ENCODE peak calls at places on chromosomes 13 and 19, in six cellular contexts. D, A, H, R, M and N are unnamed samples.

GRCh38 chr13:76939215-76939614 is 9.1 kb upstream of the ACOD1 start:
- DNase-seq in M (no peak), D (no peak), H (no peak), A (no peak), R (no peak), N (no peak)

GRCh38 chr13:19681517-19681916 is 48.1 kb downstream of the MPHOSPH8 start:
- DNase-seq in H (no peak), D (no peak), M (no peak), R (no peak), A (peak; percentile 56), N (no peak)

GRCh38 chr19:7973883-7974282 is 30.4 kb upstream of the TIMM44 start:
- DNase-seq in A (no peak), M (no peak), D (no peak), H (no peak), R (no peak), N (no peak)

GRCh38 chr19:2607712-2608601 is 94.5 kb downstream of the GNG7 start:
- DNase-seq in R (peak; percentile 53), D (no peak), M (no peak), H (no peak), A (no peak), N (no peak)

GRCh38 chr19:29660835-29661234 is 4.4 kb upstream of the PLEKHF1 start:
- DNase-seq in R (no peak), A (no peak), M (no peak), H (no peak), D (no peak), N (no peak)

GRCh38 chr13:95644611-95645052 is at the start of gene DZIP1:
- DNase-seq in H (no peak), M (peak; percentile 90), A (peak; percentile 84), R (peak; percentile 65), D (peak; percentile 37), N (no peak)

GRCh38 chr13:23678768-23679167 is 108.6 kb downstream of the TNFRSF19 start:
- DNase-seq in M (no peak), R (no peak), H (no peak), D (no peak), A (no peak), N (no peak)

GRCh38 chr13:21232196-21232595 is 55.7 kb downstream of the MRPL57 start:
- DNase-seq in H (no peak), R (no peak), D (no peak), A (no peak), M (no peak), N (no peak)

GRCh38 chr13:77325371-77325941 is 1.4 kb downstream of the MYCBP2 start:
- DNase-seq in A (peak; percentile 51), H (no peak), M (peak; percentile 6), R (no peak), D (no peak), N (no peak)

GRCh38 chr19:52936151-52936957 is 13.1 kb upstream of the ZNF888 start:
- DNase-seq in D (no peak), R (peak; percentile 63), M (no peak), H (no peak), A (peak; percentile 22), N (no peak)

GRCh38 chr13:66503890-66504289 is 726.2 kb downstream of the PCDH9 start:
- DNase-seq in D (no peak), R (no peak), A (no peak), H (no peak), M (no peak), N (no peak)

GRCh38 chr13:110726726-110727125 is 13.2 kb downstream of the ING1 start:
- DNase-seq in A (no peak), D (no peak), H (no peak), R (peak; percentile 34), M (no peak), N (no peak)

GRCh38 chr19:10612515-10613119 is 12.7 kb upstream of the SLC44A2 start:
- DNase-seq in A (no peak), D (no peak), R (peak; percentile 61), M (peak; percentile 20), H (no peak), N (no peak)

GRCh38 chr13:64410654-64411053 is 2819.5 kb downstream of the PCDH9 start:
- DNase-seq in A (no peak), D (no peak), R (no peak), M (no peak), H (no peak), N (no peak)

GRCh38 chr19:40433391-40434216 is 7.8 kb upstream of the SERTAD1 start:
- DNase-seq in D (peak; percentile 88), A (peak; percentile 89), M (peak; percentile 95), R (peak; percentile 92), H (no peak), N (peak; percentile 89)

GRCh38 chr13:95535243-95535642 is 17.3 kb upstream of the CLDN10 start:
- DNase-seq in A (peak; percentile 94), M (no peak), H (peak; percentile 77), D (no peak), R (no peak), N (no peak)

GRCh38 chr13:29993716-29994488 is 143.5 kb upstream of the UBL3 start:
- DNase-seq in D (no peak), A (peak; percentile 23), M (no peak), R (no peak), H (no peak), N (no peak)

DNA sequence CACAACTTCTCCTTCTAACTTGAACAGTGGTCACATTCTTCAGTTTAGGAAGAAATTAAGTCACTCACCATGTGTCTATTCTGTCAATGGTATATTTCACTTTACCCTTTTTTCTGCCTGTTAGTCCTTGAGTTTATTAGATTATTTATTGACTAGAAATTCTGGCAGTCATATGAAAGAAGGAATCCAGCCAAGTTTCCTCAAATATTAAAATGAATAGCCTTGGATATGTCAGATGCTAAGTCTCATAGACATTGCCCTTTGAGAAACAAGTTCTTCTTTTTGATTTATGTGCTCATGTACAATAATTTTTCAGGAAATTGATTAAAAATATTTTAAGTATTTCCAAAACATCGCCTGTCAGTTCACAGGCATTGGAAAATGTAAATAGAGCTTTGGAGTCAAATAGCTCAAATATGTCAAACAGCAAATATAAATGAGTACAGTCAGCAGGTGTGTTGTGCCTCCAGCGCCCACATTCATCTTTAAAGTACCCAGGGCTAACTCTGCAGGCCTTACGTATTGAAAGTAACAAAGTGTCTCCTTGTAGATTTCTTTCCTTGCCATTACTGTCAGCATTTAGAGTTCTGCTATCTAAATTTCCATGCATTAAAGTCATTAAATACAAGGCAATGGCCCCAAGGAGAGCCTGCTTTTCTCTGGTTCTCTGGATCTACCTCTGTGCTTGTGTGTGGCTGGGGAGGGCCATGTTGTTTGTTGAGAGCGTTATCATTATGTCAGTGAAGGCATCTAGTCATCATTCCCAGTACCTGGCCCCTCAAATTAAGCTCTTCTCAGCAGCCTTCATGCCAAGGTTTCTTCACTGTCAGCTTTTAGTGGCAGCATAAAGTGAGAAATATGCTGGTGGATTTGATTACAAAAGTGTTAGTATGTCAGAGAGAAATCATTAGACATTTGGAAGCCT is 76.3 kb upstream of the TRPC4 start:
- DNase-seq in M (no peak), D (no peak), R (no peak), A (no peak), H (no peak), N (no peak)
- TF ChIP-seq POLR2AphosphoS5 in M (no peak), D (no peak), R (no peak), A (no peak), H (no peak), N (no peak)

DNA sequence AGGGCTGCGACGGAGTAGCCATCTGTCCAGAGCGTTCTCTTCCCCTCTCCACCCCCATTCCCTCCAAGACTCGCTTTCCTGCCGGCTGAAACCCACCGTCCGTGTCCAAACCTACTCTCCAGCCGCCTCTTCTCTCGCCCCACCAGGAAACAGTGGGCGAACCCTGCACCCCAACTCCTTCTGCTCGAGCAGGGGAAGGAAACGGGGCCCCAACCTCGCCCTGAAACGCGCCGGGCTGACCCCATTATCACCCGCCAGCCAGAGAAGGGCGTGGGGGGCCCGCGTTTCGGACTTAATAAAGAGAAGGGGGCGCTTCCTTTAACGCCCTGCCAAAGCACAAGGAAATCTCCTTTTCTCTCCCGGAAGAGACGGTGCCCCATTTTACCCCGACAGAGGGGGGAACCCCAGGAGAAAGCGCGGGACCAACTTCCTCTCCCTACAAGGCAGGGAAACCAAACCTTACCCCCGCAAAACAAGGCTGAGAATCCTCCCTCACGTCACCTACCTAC is 2.4 kb downstream of the ZC3H4 start:
- DNase-seq in M (peak; percentile 44), D (no peak), R (peak; percentile 41), A (peak; percentile 21), H (no peak), N (no peak)
- TF ChIP-seq POLR2AphosphoS5 in M (no peak), D (peak; percentile 37), R (no peak), A (peak; percentile 37), H (no peak), N (peak; percentile 70)

DNA sequence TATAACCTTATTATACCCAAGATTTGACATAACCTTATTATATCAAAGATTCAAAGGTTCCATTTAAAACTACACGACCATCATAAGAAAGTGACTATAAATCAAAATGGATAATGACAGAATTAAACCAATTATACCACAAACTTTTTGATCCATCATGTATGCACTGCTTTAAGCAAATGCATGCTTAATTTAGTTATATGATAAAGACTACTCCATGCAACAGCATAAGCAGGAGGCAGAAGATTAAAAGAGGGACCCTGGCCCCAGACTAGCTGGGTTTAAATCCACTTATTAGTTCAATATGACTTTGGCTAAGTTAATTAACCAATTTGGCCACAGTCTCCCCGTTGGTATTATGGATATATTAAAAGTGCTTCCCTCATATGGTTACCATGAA is 11.4 kb downstream of the EFNB2 start:
- DNase-seq in A (no peak), H (no peak), R (no peak), M (peak; percentile 37), D (no peak), N (no peak)
- TF ChIP-seq POLR2AphosphoS5 in A (no peak), H (no peak), R (no peak), M (no peak), D (no peak), N (no peak)

GRCh38 chr13:32117696-32118095 is 86.1 kb downstream of the FRY start:
- DNase-seq in D (no peak), M (no peak), H (no peak), R (no peak), A (no peak), N (no peak)
- TF ChIP-seq POLR2AphosphoS5 in D (no peak), M (no peak), H (no peak), R (no peak), A (no peak), N (no peak)

GRCh38 chr19:17605117-17605516 is 49.7 kb downstream of the COLGALT1 start:
- DNase-seq in A (no peak), D (no peak), M (no peak), H (no peak), R (no peak), N (no peak)

GRCh38 chr19:17601683-17602082 is 46.2 kb downstream of the COLGALT1 start:
- DNase-seq in H (no peak), M (no peak), A (no peak), D (no peak), R (no peak), N (no peak)

GRCh38 chr19:17602872-17603552 is 47.6 kb downstream of the COLGALT1 start:
- DNase-seq in M (no peak), R (no peak), D (no peak), A (no peak), H (no peak), N (no peak)

GRCh38 chr19:17604372-17605025 is 49.0 kb downstream of the COLGALT1 start:
- DNase-seq in H (no peak), A (no peak), R (no peak), M (no peak), D (no peak), N (no peak)

DNA sequence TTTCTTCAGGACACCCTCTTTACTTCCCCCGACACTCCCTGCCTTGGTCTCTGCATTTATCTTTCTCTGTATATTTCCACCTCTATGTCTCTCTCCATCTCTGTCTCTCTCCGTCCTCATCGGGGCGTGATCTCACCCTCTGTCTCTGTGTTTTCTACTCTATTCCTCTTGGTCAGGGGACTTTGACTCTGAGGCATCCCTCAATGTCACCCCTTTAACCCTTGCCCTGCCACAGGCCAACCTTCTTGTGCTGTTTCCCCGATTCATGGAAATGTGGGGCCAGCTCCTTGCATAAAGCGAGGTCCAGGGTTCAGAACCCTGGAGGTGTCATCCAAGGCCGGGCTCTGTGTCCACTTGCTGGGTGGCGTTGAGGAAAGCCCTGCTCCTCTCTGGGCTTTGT is 46.8 kb downstream of the COLGALT1 start:
- DNase-seq in D (no peak), R (no peak), H (no peak), A (no peak), M (no peak), N (no peak)
- TF ChIP-seq POLR2AphosphoS5 in D (no peak), R (no peak), H (no peak), A (no peak), M (no peak), N (no peak)